ENCODE peak calls at places on chromosomes 4 and X, in four cellular contexts. One of them, this sample, is unnamed.
A peak's percentile ranks its signal among the peaks of the same experiment; 100 is the strongest.

GRCh38 chr4:6938237-6938636 is 28.6 kb downstream of the TBC1D14 start:
- DNase-seq in fibroblast of lung: no peak
- DNase-seq in CD4-positive, alpha-beta T cell: no peak
- DNase-seq in uterus: no peak
- DNase-seq in this sample: peak; percentile 42

GRCh38 chrX:149365061-149365460 is 140.0 kb downstream of the IDS start:
- DNase-seq in fibroblast of lung: peak; percentile 78
- DNase-seq in CD4-positive, alpha-beta T cell: no peak
- DNase-seq in uterus: no peak
- DNase-seq in this sample: no peak

GRCh38 chr4:1777822-1778641 is 15.1 kb upstream of the FGFR3 start:
- DNase-seq in fibroblast of lung: peak; percentile 39
- DNase-seq in CD4-positive, alpha-beta T cell: no peak
- DNase-seq in uterus: no peak
- DNase-seq in this sample: no peak

GRCh38 chr4:41957634-41958033 is 22.4 kb downstream of the TMEM33 start:
- DNase-seq in fibroblast of lung: no peak
- DNase-seq in CD4-positive, alpha-beta T cell: no peak
- DNase-seq in uterus: no peak
- DNase-seq in this sample: no peak

GRCh38 chr4:22385615-22386014 is 130.3 kb downstream of the ADGRA3 start:
- DNase-seq in fibroblast of lung: peak; percentile 70
- DNase-seq in CD4-positive, alpha-beta T cell: no peak
- DNase-seq in uterus: no peak
- DNase-seq in this sample: no peak

GRCh38 chr4:177478496-177478895 is 36.3 kb upstream of the AGA start:
- DNase-seq in fibroblast of lung: peak; percentile 46
- DNase-seq in CD4-positive, alpha-beta T cell: no peak
- DNase-seq in uterus: no peak
- DNase-seq in this sample: no peak

GRCh38 chr4:182552948-182553347 is 309.7 kb downstream of the TENM3 start:
- DNase-seq in fibroblast of lung: no peak
- DNase-seq in CD4-positive, alpha-beta T cell: no peak
- DNase-seq in uterus: no peak
- DNase-seq in this sample: no peak

GRCh38 chrX:38965883-38966282 is 164.6 kb downstream of the MID1IP1 start:
- DNase-seq in fibroblast of lung: no peak
- DNase-seq in CD4-positive, alpha-beta T cell: no peak
- DNase-seq in uterus: no peak
- DNase-seq in this sample: no peak

GRCh38 chr4:52172166-52172565 is 121.1 kb downstream of the SPATA18 start:
- DNase-seq in fibroblast of lung: no peak
- DNase-seq in CD4-positive, alpha-beta T cell: no peak
- DNase-seq in uterus: no peak
- DNase-seq in this sample: no peak

GRCh38 chrX:109347618-109348017 is 134.3 kb downstream of the GUCY2F start:
- DNase-seq in fibroblast of lung: peak; percentile 74
- DNase-seq in CD4-positive, alpha-beta T cell: no peak
- DNase-seq in uterus: no peak
- DNase-seq in this sample: no peak

GRCh38 chr4:86247906-86248305 is 111.9 kb downstream of the MAPK10 start:
- DNase-seq in fibroblast of lung: no peak
- DNase-seq in CD4-positive, alpha-beta T cell: no peak
- DNase-seq in uterus: no peak
- DNase-seq in this sample: no peak

GRCh38 chr4:37936889-37937498 is 23.2 kb upstream of the PTTG2 start:
- DNase-seq in fibroblast of lung: no peak
- DNase-seq in CD4-positive, alpha-beta T cell: no peak
- DNase-seq in uterus: no peak
- DNase-seq in this sample: peak; percentile 58

GRCh38 chrX:153828723-153829548 is 1.4 kb downstream of the PDZD4 start:
- DNase-seq in fibroblast of lung: no peak
- DNase-seq in CD4-positive, alpha-beta T cell: no peak
- DNase-seq in uterus: no peak
- DNase-seq in this sample: no peak

GRCh38 chr4:187069398-187069797 is 345.7 kb upstream of the FAT1 start:
- DNase-seq in fibroblast of lung: no peak
- DNase-seq in CD4-positive, alpha-beta T cell: no peak
- DNase-seq in uterus: no peak
- DNase-seq in this sample: no peak

GRCh38 chr4:187073820-187074219 is 350.2 kb upstream of the FAT1 start:
- DNase-seq in fibroblast of lung: no peak
- DNase-seq in CD4-positive, alpha-beta T cell: no peak
- DNase-seq in uterus: no peak
- DNase-seq in this sample: no peak

GRCh38 chr4:187071896-187072295 is 348.2 kb upstream of the FAT1 start:
- DNase-seq in fibroblast of lung: no peak
- DNase-seq in CD4-positive, alpha-beta T cell: no peak
- DNase-seq in uterus: no peak
- DNase-seq in this sample: no peak

GRCh38 chr4:187070740-187071139 is 347.1 kb upstream of the FAT1 start:
- DNase-seq in fibroblast of lung: no peak
- DNase-seq in CD4-positive, alpha-beta T cell: no peak
- DNase-seq in uterus: no peak
- DNase-seq in this sample: no peak

DNA sequence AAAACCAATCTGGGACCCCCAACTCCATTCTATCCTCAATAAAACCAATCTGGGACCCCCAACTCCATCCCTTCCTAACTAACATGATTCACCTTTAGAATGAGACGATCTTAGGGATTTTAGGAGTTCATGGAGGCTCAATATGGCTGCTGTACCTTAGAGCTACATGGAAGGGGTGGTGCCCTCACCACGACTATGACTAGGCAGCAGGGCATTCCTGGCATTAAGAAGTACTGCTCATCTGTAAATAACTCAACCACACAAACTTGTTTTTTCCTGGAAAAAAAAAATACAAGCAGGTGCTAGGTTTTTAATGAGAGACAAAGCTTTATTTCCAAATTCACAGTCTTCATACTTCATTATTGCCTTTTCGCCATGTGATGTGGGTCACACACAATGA is 346.5 kb upstream of the FAT1 start:
- DNase-seq in fibroblast of lung: no peak
- DNase-seq in CD4-positive, alpha-beta T cell: no peak
- DNase-seq in uterus: no peak
- DNase-seq in this sample: no peak
- H3K27ac ChIP-seq in fibroblast of lung: no peak overlapping the region
- H3K27ac ChIP-seq in CD4-positive, alpha-beta T cell: no peak overlapping the region
- H3K27ac ChIP-seq in uterus: no peak overlapping the region
- H3K27ac ChIP-seq in this sample: no peak overlapping the region

GRCh38 chrX:13770013-13770412 is 35.5 kb downstream of the OFD1 start:
- DNase-seq in fibroblast of lung: no peak
- DNase-seq in CD4-positive, alpha-beta T cell: no peak
- DNase-seq in uterus: no peak
- DNase-seq in this sample: no peak
- H3K27ac ChIP-seq in fibroblast of lung: no peak overlapping the region
- H3K27ac ChIP-seq in CD4-positive, alpha-beta T cell: no peak overlapping the region
- H3K27ac ChIP-seq in uterus: no peak overlapping the region
- H3K27ac ChIP-seq in this sample: no peak overlapping the region

DNA sequence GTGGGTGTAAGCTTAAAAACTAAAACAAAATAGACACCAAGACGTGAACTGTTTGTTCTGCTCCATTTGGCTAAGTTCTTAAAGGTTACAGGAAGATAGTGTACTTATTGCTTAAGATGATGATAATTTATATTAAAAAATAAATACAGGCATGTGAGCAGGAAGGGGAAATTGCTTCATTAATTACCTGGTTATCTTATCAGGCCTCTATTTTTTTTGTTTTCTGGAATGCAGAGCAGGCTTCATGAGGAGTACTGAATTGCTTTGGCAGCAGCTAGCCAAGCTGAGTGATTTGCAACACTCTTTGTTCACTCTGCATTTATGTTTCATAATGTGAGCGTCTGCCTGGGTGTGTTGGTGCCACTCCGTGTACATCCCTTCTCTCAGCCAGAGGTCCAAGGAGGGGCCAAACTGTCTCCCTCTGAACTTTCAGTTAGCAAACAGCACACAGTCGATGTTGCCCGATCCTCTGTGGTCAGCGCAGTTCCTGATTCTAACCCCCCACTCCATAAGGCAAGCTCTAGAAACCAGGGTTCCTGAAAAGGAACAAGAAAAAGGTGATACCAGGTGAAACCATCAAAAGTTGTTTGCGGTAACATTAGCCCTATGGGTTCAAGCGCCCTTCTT is 348.2 kb downstream of the SPRY1 start:
- DNase-seq in fibroblast of lung: peak; percentile 53
- DNase-seq in CD4-positive, alpha-beta T cell: no peak
- DNase-seq in uterus: peak; percentile 58
- DNase-seq in this sample: no peak
- H3K27ac ChIP-seq in fibroblast of lung: no peak overlapping the region
- H3K27ac ChIP-seq in CD4-positive, alpha-beta T cell: no peak overlapping the region
- H3K27ac ChIP-seq in uterus: peak overlapping the region; percentile 5
- H3K27ac ChIP-seq in this sample: peak overlapping the region; percentile 7

DNA sequence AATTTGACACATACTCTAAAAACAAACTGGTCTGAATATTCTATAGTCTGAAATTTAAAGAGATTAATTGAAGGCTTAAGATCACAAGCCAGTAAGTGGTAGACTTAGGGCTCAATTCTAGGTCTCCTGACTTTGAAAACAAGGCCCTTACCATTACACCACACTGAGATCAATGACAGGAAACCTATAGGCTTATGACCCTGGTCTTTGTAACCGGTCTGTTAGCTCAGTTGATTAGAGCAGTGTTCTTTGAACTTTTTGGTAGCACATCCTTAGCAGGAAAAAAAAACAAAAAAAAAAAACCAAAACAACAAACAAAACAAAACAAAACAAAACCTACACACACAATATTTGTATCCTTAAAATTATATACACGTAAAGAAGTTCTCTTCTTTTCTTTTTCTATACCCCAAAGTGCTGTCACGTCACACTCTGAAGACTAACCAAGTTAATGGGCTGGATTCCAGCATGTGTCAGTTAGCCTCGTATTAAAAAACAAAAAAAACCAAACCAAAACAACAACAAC is 55.4 kb downstream of the RPS6KA3 start:
- DNase-seq in fibroblast of lung: no peak
- DNase-seq in CD4-positive, alpha-beta T cell: no peak
- DNase-seq in uterus: no peak
- DNase-seq in this sample: no peak
- H3K27ac ChIP-seq in fibroblast of lung: no peak overlapping the region
- H3K27ac ChIP-seq in CD4-positive, alpha-beta T cell: no peak overlapping the region
- H3K27ac ChIP-seq in uterus: no peak overlapping the region
- H3K27ac ChIP-seq in this sample: no peak overlapping the region

GRCh38 chr4:76980280-76980679 is 30.7 kb downstream of the SEPTIN11 start:
- DNase-seq in fibroblast of lung: no peak
- DNase-seq in CD4-positive, alpha-beta T cell: no peak
- DNase-seq in uterus: no peak
- DNase-seq in this sample: no peak
- H3K27ac ChIP-seq in fibroblast of lung: peak overlapping the region; percentile 24
- H3K27ac ChIP-seq in CD4-positive, alpha-beta T cell: no peak overlapping the region
- H3K27ac ChIP-seq in uterus: no peak overlapping the region
- H3K27ac ChIP-seq in this sample: no peak overlapping the region

GRCh38 chr4:167721574-167721973 is 370.8 kb upstream of the ANXA10 start:
- DNase-seq in fibroblast of lung: peak; percentile 34
- DNase-seq in CD4-positive, alpha-beta T cell: no peak
- DNase-seq in uterus: no peak
- DNase-seq in this sample: no peak
- H3K27ac ChIP-seq in fibroblast of lung: no peak overlapping the region
- H3K27ac ChIP-seq in CD4-positive, alpha-beta T cell: no peak overlapping the region
- H3K27ac ChIP-seq in uterus: no peak overlapping the region
- H3K27ac ChIP-seq in this sample: no peak overlapping the region

DNA sequence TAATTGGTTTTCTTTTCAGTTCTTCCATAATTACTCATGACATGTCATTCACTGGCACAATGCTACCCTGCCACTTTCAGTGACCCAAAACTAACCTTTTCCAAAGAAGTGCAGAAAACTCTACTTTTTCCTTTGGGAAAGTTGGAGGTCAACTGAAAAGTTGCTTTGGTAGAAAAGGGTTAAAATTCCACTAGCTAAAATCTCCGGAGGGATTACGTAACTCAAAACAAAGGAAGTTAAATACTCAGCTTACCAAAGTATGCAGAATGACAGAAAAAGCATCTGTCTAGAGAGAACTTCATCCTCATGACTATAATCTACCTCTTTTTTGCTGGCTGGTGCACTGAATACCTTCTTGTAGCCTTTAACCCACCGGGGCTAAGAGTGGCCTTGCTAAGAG is 1099.6 kb upstream of the INTU start:
- DNase-seq in fibroblast of lung: peak; percentile 34
- DNase-seq in CD4-positive, alpha-beta T cell: no peak
- DNase-seq in uterus: no peak
- DNase-seq in this sample: no peak
- H3K27ac ChIP-seq in fibroblast of lung: no peak overlapping the region
- H3K27ac ChIP-seq in CD4-positive, alpha-beta T cell: no peak overlapping the region
- H3K27ac ChIP-seq in uterus: no peak overlapping the region
- H3K27ac ChIP-seq in this sample: no peak overlapping the region